ENCODE peak calls at places on chromosomes 16 and 17, in four cellular contexts. I is substantia nigra, L is hippocampal formation, E is tibial artery. M is an unnamed sample.

GRCh38 chr17:57928898-57929297 is 26.3 kb downstream of the CUEDC1 start:
- DNase-seq in L (no peak), E (no peak), I (no peak), M (no peak)

GRCh38 chr17:70276931-70277330 is 107.6 kb downstream of the KCNJ2 start:
- DNase-seq in E (no peak), L (no peak), I (no peak), M (no peak)

GRCh38 chr17:69326302-69327059 is 452 bp downstream of the ABCA5 start:
- DNase-seq in L (no peak), E (no peak), I (no peak), M (no peak)

GRCh38 chr17:81994593-81995462 is 17.4 kb downstream of the ASPSCR1 start:
- DNase-seq in L (no peak), I (no peak), E (no peak), M (no peak)

GRCh38 chr16:49834496-49835009 is 21.4 kb downstream of the ZNF423 start:
- DNase-seq in L (peak), E (peak), I (peak), M (no peak)

GRCh38 chr17:1561420-1562177 is 993 bp downstream of the PITPNA start:
- DNase-seq in L (no peak), E (no peak), I (no peak), M (no peak)

GRCh38 chr16:11333696-11334095 is 11.6 kb upstream of the RMI2 start:
- DNase-seq in I (no peak), E (no peak), L (no peak), M (no peak)

GRCh38 chr17:28745777-28746473 is 2.1 kb downstream of the TRAF4 start:
- DNase-seq in L (no peak), I (no peak), E (no peak), M (no peak)

GRCh38 chr16:17921357-17921978 is 415.1 kb downstream of the NPIPA8 start:
- DNase-seq in I (no peak), E (no peak), L (no peak), M (no peak)

GRCh38 chr17:8846768-8847211 is 20.7 kb downstream of the PIK3R6 start:
- DNase-seq in L (no peak), I (no peak), E (no peak), M (no peak)

GRCh38 chr17:7413346-7413985 is 5.8 kb downstream of the NLGN2 start:
- DNase-seq in L (no peak), E (no peak), I (no peak), M (no peak)

GRCh38 chr16:86379505-86379846 is 130.9 kb upstream of the FOXF1 start:
- DNase-seq in L (no peak), I (no peak), E (no peak), M (no peak)

GRCh38 chr17:78585231-78585630 is 8.0 kb upstream of the DNAH17 start:
- DNase-seq in E (no peak), I (no peak), L (no peak), M (no peak)

GRCh38 chr17:39014044-39014794 is 47.0 kb upstream of the FBXO47 start:
- DNase-seq in I (no peak), E (no peak), L (no peak), M (no peak)

GRCh38 chr17:39981207-39982068 is 831 bp downstream of the PSMD3 start:
- DNase-seq in I (no peak), L (no peak), E (no peak), M (no peak)

GRCh38 chr17:2050246-2050866 is 4.5 kb upstream of the HIC1 start:
- DNase-seq in E (no peak), L (peak), I (no peak), M (peak)

GRCh38 chr17:59786536-59787319 is 79.3 kb downstream of the VMP1 start:
- DNase-seq in I (no peak), L (peak), E (no peak), M (peak)

GRCh38 chr16:75251280-75252048 is at the start of gene BCAR1:
- DNase-seq in I (peak), L (peak), E (peak), M (peak)

M was measured in occipital lobe.